ENCODE peak calls at places on chromosomes 16 and 17, in five cellular contexts. I is cardiac muscle cell, Z is Peyer's patch, X is fibroblast of lung, S is pancreas. U is an unnamed sample.

GRCh38 chr17:77200711-77201110 is 59.9 kb downstream of the SEC14L1 start:
- DNase-seq in I (no peak), Z (no peak), X (no peak), S (no peak), U (peak; percentile 34)

GRCh38 chr17:41972571-41973411 is 6.2 kb downstream of the CNP start:
- DNase-seq in I (no peak), Z (peak; percentile 86), X (no peak), S (peak; percentile 77), U (no peak)

GRCh38 chr17:51362818-51363598 is 102.7 kb downstream of the UTP18 start:
- DNase-seq in I (no peak), Z (no peak), X (no peak), S (no peak), U (peak; percentile 16)

GRCh38 chr16:86059253-86060171 is 160.6 kb downstream of the IRF8 start:
- DNase-seq in I (peak; percentile 62), Z (no peak), X (no peak), S (no peak), U (no peak)

GRCh38 chr17:29789186-29790170 is 140.6 kb downstream of the SSH2 start:
- DNase-seq in I (no peak), Z (no peak), X (peak; percentile 38), S (no peak), U (no peak)

GRCh38 chr16:30136971-30137601 is 14.1 kb upstream of the MAPK3 start:
- DNase-seq in I (no peak), Z (no peak), X (no peak), S (no peak), U (peak; percentile 32)

GRCh38 chr16:11543676-11544393 is 42.9 kb downstream of the LITAF start:
- DNase-seq in I (no peak), Z (no peak), X (no peak), S (no peak), U (no peak)

GRCh38 chr17:33200587-33200986 is 92.5 kb downstream of the ASIC2 start:
- DNase-seq in I (no peak), Z (no peak), X (peak; percentile 41), S (no peak), U (peak; percentile 60)

GRCh38 chr16:4313563-4314531 is 2.0 kb upstream of the GLIS2 start:
- DNase-seq in I (peak; percentile 61), Z (no peak), X (peak; percentile 32), S (peak; percentile 80), U (no peak)

GRCh38 chr16:4272114-4272954 is 489 bp downstream of the TFAP4 start:
- DNase-seq in I (peak; percentile 86), Z (peak; percentile 82), X (peak; percentile 25), S (peak; percentile 71), U (peak; percentile 76)

GRCh38 chr17:11780621-11781020 is 182.4 kb downstream of the DNAH9 start:
- DNase-seq in I (no peak), Z (no peak), X (no peak), S (no peak), U (no peak)

GRCh38 chr17:77085916-77086432 is 54.8 kb upstream of the SEC14L1 start:
- DNase-seq in I (no peak), Z (no peak), X (no peak), S (no peak), U (no peak)

GRCh38 chr16:83939266-83939856 is 13.7 kb upstream of the OSGIN1 start:
- DNase-seq in I (no peak), Z (no peak), X (no peak), S (no peak), U (no peak)

GRCh38 chr17:45046536-45047125 is 4.8 kb downstream of the DCAKD start:
- DNase-seq in I (no peak), Z (no peak), X (peak; percentile 39), S (no peak), U (no peak)

GRCh38 chr17:45052052-45052772 is 780 bp upstream of the DCAKD start:
- DNase-seq in I (peak; percentile 37), Z (peak; percentile 79), X (peak; percentile 42), S (peak; percentile 46), U (peak; percentile 32)

GRCh38 chr17:45048795-45049563 is 2.5 kb downstream of the DCAKD start:
- DNase-seq in I (no peak), Z (no peak), X (no peak), S (no peak), U (no peak)

GRCh38 chr17:45050680-45051059 is 762 bp downstream of the DCAKD start:
- DNase-seq in I (no peak), Z (no peak), X (peak; percentile 35), S (no peak), U (no peak)

GRCh38 chr17:45051060-45051719 is at the start of gene DCAKD:
- DNase-seq in I (peak; percentile 98), Z (peak; percentile 97), X (peak; percentile 97), S (peak; percentile 92), U (peak; percentile 93)
- TF ChIP-seq CTCF in I (no peak), Z (no peak), X (no peak), S (no peak), U (no peak)

DNA sequence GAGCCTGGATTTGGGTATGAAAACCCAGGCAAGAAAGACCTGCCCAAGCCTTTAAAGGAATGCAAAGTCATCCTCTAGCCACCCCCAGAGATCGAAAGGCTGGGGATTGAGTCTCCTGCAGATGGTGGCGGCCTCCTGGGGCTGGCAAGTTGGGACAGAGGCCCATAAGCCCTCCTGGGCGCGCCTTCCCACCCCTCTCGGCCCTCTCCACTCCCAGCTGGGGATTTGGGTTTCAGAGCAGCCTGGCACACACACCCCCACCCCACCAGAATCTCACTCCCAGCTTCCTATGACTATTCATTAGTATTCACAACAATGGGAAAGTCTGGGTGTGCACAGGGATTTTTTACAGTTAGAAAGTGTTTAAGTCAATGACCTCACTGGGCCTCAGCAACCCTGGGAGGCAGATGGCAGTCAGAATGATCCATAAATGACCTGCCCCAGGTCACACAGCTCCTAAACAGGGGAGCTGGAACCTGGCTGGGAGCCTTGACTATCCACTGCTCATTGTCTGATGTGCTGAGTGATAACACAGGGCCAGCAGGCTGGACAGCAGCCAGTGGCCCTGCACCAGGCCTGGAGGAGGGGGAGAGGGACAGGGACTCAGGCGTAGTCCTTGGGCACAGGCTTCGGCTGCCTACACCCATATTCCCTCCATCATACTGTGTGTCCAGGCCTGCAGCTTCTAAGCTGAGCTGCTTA is 12.1 kb downstream of the NHERF1 start:
- DNase-seq in I (peak; percentile 50), Z (no peak), X (no peak), S (no peak), U (peak; percentile 56)
- H3K4me1 ChIP-seq in I (peaks cover 60% of the 10 kb centered on the region), Z (peaks cover 36% of the 10 kb centered on the region), X (peaks cover 13% of the 10 kb centered on the region), S (peaks cover 41% of the 10 kb centered on the region), U (peaks cover 47% of the 10 kb centered on the region)

GRCh38 chr17:37490638-37491614 is 1.2 kb downstream of the DUSP14 start:
- DNase-seq in I (peak; percentile 76), Z (no peak), X (peak; percentile 89), S (no peak), U (peak; percentile 57)
- H3K4me3 ChIP-seq in I (peak overlapping the region; percentile 66), Z (peak overlapping the region; percentile 93), X (peak overlapping the region; percentile 89), S (peak overlapping the region; percentile 81), U (peak overlapping the region; percentile 65)

DNA sequence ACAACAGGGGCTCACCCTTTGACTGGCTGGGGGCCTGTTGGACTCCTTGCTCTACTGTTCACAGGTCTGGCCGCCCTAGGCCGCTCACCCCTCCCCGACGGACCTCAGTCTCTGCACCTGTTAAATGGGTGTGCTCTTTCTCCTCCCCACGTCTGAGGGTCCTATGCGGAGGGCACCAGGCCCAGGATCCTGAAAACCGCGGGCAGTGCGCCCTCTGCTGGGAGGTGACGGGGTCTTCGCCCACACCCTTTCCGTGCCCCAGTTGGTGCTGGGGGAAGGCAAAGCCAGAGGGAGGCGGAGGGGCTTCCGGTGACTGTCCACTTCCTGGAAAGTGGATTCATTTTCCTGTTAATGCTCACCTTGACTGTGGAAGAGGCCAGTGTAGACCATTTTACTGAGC is 1010.9 kb downstream of the KCNJ18 start:
- DNase-seq in I (no peak), Z (no peak), X (no peak), S (no peak), U (no peak)
- TF ChIP-seq CTCF in I (no peak), Z (no peak), X (no peak), S (no peak), U (no peak)

GRCh38 chr16:55651841-55652824 is 3.7 kb upstream of the SLC6A2 start:
- DNase-seq in I (no peak), Z (no peak), X (no peak), S (no peak), U (no peak)
- H3K4me1 ChIP-seq in I (no peaks in the 10 kb centered on the region), Z (no peaks in the 10 kb centered on the region), X (no peaks in the 10 kb centered on the region), S (no peaks in the 10 kb centered on the region), U (no peaks in the 10 kb centered on the region)

U was measured in A673.